ENCODE peak calls at places on chromosomes 13 and 19, in five cellular contexts. H is HepG2, Q is HCT116, S is GM12878, L is K562. U is an unnamed sample. For H3K79me2, the result is how much of the 10 kb centered on the place peaks cover.

GRCh38 chr13:33353210-33353609 is 67.7 kb upstream of the STARD13 start:
- DNase-seq in L (no peak), H (no peak), Q (no peak), S (peak), U (no peak)

GRCh38 chr19:4206818-4207484 is 22.4 kb upstream of the EBI3 start:
- DNase-seq in H (no peak), L (peak), Q (peak), S (no peak), U (no peak)

GRCh38 chr13:113616991-113617749 is 32.6 kb downstream of the TFDP1 start:
- DNase-seq in S (no peak), L (no peak), Q (no peak), H (no peak), U (peak)

GRCh38 chr19:5436101-5436947 is 18.9 kb upstream of the ZNRF4 start:
- DNase-seq in Q (no peak), S (no peak), L (peak), H (no peak), U (peak)

GRCh38 chr19:19274716-19275115 is 1.6 kb upstream of the TM6SF2 start:
- DNase-seq in H (no peak), L (no peak), S (no peak), Q (no peak), U (no peak)

GRCh38 chr19:52679598-52679997 is 41.4 kb upstream of the ZNF83 start:
- DNase-seq in S (no peak), L (peak), H (no peak), Q (no peak), U (no peak)

GRCh38 chr19:33440241-33440640 is 66.7 kb downstream of the CEBPG start:
- DNase-seq in Q (no peak), S (no peak), H (no peak), L (no peak), U (no peak)

GRCh38 chr19:45973564-45974338 is at the start of gene NOVA2:
- DNase-seq in L (peak), H (no peak), Q (peak), S (peak), U (peak)

GRCh38 chr13:105655046-105655445 is 880.4 kb downstream of the EFNB2 start:
- DNase-seq in L (no peak), S (no peak), Q (no peak), H (no peak), U (no peak)

GRCh38 chr19:49363265-49364082 is at the start of gene DKKL1:
- DNase-seq in H (peak), S (peak), Q (peak), L (peak), U (peak)

GRCh38 chr19:51020988-51021651 is 1.6 kb upstream of the KLK10 start:
- DNase-seq in H (peak), Q (no peak), S (no peak), L (peak), U (no peak)

GRCh38 chr13:45393941-45394570 is 24.1 kb downstream of the SLC25A30 start:
- DNase-seq in L (peak), S (no peak), Q (peak), H (peak), U (no peak)

GRCh38 chr19:39438270-39438934 is 2.7 kb upstream of the RPS16 start:
- DNase-seq in H (peak), S (no peak), L (no peak), Q (no peak), U (no peak)

GRCh38 chr13:91946498-91947070 is 548.2 kb downstream of the GPC5 start:
- DNase-seq in L (peak), Q (no peak), S (no peak), H (peak), U (no peak)

GRCh38 chr13:72565893-72566292 is 161.5 kb downstream of the MZT1 start:
- DNase-seq in Q (peak), S (no peak), L (peak), H (peak), U (no peak)

GRCh38 chr19:10111405-10111811 is at the start of gene P2RY11:
- DNase-seq in H (no peak), Q (no peak), S (peak), L (peak), U (no peak)

GRCh38 chr19:40663712-40664692 is 26.4 kb downstream of the NUMBL start:
- DNase-seq in S (no peak), L (peak), H (no peak), Q (no peak), U (no peak)

GRCh38 chr19:39196860-39197562 is at the start of gene NCCRP1:
- DNase-seq in S (no peak), Q (no peak), L (no peak), H (no peak), U (peak)

GRCh38 chr13:95250961-95251360 is 50.3 kb downstream of the ABCC4 start:
- DNase-seq in S (no peak), Q (no peak), H (no peak), L (no peak), U (no peak)

GRCh38 chr13:99617474-99618255 is 116.4 kb downstream of the TM9SF2 start:
- DNase-seq in H (peak), S (no peak), L (peak), Q (peak), U (no peak)

GRCh38 chr19:54551950-54552912 is 21.4 kb upstream of the LILRA2 start:
- DNase-seq in S (peak), Q (no peak), H (no peak), L (no peak), U (no peak)

GRCh38 chr13:42007844-42008243 is 40.6 kb upstream of the DGKH start:
- DNase-seq in L (no peak), Q (no peak), H (no peak), S (no peak), U (no peak)

GRCh38 chr19:41939861-41940442 is 11.7 kb upstream of the ERFL start:
- DNase-seq in H (no peak), L (peak), Q (no peak), S (no peak), U (no peak)

GRCh38 chr19:12555456-12555930 is 4.2 kb upstream of the ZNF564 start:
- DNase-seq in S (no peak), Q (no peak), L (no peak), H (no peak), U (peak)

GRCh38 chr19:51572415-51572814 is 1.3 kb downstream of the ZNF175 start:
- DNase-seq in Q (no peak), L (peak), S (no peak), H (no peak), U (no peak)

GRCh38 chr13:111213964-111214726 is 99.0 kb downstream of the ARHGEF7 start:
- DNase-seq in S (no peak), H (no peak), L (no peak), Q (no peak), U (no peak)
- H3K79me2 ChIP-seq in S (half or more), H (half or more), L (under half), Q (half or more), U (half or more)

GRCh38 chr13:100646030-100646673 is 28.4 kb downstream of the TMTC4 start:
- DNase-seq in H (peak), S (no peak), Q (peak), L (peak), U (no peak)
- TF ChIP-seq ATF3 in H (no peak), S (no peak), Q (no peak), L (no peak), U (no peak)

DNA sequence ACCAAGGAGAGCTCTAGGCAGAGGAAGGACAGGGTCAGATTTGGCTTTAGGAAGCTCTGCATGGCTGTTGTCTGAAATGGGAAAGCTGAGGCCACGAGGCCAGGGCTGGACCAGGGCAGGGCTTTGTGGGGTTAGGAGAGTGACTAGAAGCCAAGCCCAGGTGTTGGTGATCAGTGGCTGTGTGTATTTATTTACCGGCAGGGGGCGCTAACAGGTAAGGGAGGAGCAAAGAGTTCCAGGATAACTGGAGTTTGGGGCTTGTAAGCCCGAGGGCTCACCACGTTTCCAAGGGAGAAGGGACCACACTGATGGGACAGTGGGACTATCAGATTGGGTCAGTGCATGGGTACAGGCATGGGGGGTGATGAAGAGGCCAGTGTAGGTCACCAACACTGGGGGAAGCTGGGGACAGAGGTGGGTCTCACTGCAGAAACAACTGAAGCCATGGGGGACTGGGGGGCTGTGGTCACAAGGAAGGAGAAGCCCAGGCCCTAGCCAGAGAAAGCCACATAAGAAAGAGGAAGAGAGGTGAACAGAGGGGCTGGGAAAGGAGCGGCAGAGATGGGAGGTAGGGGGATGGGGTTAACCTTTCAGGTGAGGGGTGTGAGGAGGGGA is 3.9 kb downstream of the TMEM147 start:
- DNase-seq in L (peak), Q (peak), H (peak), S (no peak), U (peak)
- TF ChIP-seq YY1 in L (no peak), Q (no peak), H (no peak), S (no peak), U (no peak)

DNA sequence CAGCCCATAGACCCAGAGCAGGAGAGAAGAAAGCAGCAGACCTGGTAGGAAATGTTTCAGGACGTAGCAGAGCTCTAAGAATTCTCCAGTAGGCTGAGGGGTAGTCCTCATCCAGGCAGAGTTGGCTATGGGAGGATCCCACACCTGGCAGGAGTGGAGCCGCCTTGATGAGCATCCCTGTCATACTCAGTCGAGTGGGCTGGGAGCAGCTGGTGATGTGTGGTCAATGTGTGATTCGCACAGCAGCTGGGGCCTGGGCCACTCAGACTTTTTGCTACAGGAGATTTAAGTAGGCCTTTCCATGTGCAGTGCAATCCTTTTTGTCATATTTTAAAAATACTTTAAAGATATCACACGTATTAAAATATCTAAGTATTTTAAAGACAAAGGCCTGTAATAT is 56.6 kb downstream of the MYO16 start:
- DNase-seq in S (no peak), Q (no peak), L (no peak), H (no peak), U (no peak)
- H3K79me2 ChIP-seq in S (under half), Q (under half), L (under half), H (under half), U (under half)

GRCh38 chr19:800360-801029 is 3.2 kb downstream of the PTBP1 start:
- DNase-seq in H (peak), S (no peak), Q (no peak), L (peak), U (no peak)
- TF ChIP-seq ATF3 in H (peak), S (no peak), Q (no peak), L (no peak), U (no peak)

DNA sequence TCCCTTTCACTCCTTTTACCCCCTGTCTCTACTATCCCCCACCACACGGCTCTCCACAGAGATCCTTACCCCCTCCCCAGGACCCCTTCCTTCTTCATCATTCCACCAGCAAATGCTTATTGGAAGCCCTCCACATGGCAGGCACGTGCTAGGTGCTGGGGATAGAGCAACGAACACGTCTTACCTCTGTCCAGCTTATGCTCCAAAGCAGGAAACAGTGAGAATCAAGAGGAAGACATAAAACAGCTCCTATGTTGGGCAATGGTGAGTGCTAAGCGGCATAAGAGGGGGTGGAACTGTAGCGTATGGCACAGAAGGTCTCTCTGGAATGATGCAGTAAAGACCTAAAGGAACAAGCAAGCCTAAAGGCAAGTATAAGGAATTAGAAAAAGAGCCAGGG is 289.6 kb downstream of the FOXO1 start:
- DNase-seq in S (no peak), Q (no peak), H (no peak), L (no peak), U (no peak)
- TF ChIP-seq YY1 in S (no peak), Q (no peak), H (no peak), L (no peak), U (no peak)

DNA sequence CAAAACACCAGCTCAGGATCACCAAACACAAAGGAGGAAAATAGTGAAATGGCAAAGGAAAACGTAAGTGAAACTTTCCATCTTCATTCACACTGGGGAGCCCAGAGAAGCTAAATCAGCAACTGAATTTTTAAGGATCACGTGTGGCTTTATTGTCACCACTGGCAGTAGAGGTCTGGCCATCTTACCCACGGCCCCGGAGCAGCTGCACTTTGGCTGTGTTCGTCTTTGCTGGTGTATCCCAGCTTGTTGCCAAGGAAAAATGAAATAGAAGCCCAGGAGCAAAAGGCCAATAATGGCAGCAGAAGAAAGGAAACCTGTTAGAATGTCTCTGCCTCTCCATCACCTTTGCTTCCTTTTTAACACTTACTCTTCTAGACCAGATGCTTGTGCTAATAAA is 274.7 kb downstream of the FOXO1 start:
- DNase-seq in S (no peak), Q (no peak), H (no peak), L (no peak), U (no peak)
- H3K79me2 ChIP-seq in S (under half), Q (under half), H (under half), L (under half), U (under half)

U was measured in H1.